ENCODE peak calls at places on chromosome 6, in six cellular contexts. V is H9, L is left kidney, H is ecto neural progenitor cell, N is epithelial cell of esophagus, M is C1 segment of cervical spinal cord. S is an unnamed sample.

GRCh38 chr6:149210376-149210775 is 107.1 kb upstream of the TAB2 start:
- DNase-seq in V (no peak), M (no peak), H (no peak), L (no peak), N (peak; percentile 30), S (no peak)

GRCh38 chr6:149158076-149158475 is 159.4 kb upstream of the TAB2 start:
- DNase-seq in N (no peak), V (no peak), M (no peak), H (no peak), L (no peak), S (no peak)

GRCh38 chr6:1726341-1726763 is 116.6 kb downstream of the FOXC1 start:
- DNase-seq in L (no peak), V (no peak), H (no peak), M (no peak), N (no peak), S (no peak)

GRCh38 chr6:138088307-138088744 is 18.9 kb downstream of the PERP start:
- DNase-seq in L (no peak), N (peak; percentile 94), M (no peak), H (no peak), V (no peak), S (peak; percentile 97)

GRCh38 chr6:99602519-99603420 is 3.9 kb upstream of the PRDM13 start:
- DNase-seq in M (no peak), V (peak; percentile 45), H (peak; percentile 77), N (no peak), L (no peak), S (no peak)

GRCh38 chr6:32973934-32974333 is 5.5 kb downstream of the BRD2 start:
- DNase-seq in M (no peak), L (peak; percentile 62), N (peak; percentile 55), V (no peak), H (no peak), S (no peak)

GRCh38 chr6:149409617-149410016 is 9.6 kb downstream of the SUMO4 start:
- DNase-seq in V (no peak), H (no peak), N (no peak), L (no peak), M (no peak), S (no peak)

GRCh38 chr6:38482466-38482865 is 157.3 kb downstream of the BTBD9 start:
- DNase-seq in N (no peak), L (peak; percentile 39), H (no peak), M (no peak), V (no peak), S (no peak)

GRCh38 chr6:33694401-33694931 is 17.0 kb downstream of the UQCC2 start:
- DNase-seq in V (no peak), M (no peak), N (peak; percentile 79), H (no peak), L (peak; percentile 78), S (no peak)

GRCh38 chr6:159075506-159076100 is 30.8 kb upstream of the TAGAP start:
- DNase-seq in H (no peak), V (no peak), N (no peak), L (no peak), M (no peak), S (no peak)

GRCh38 chr6:39945626-39946025 is 11.4 kb upstream of the MOCS1 start:
- DNase-seq in V (no peak), H (no peak), L (no peak), N (peak; percentile 63), M (no peak), S (peak; percentile 45)

GRCh38 chr6:27205375-27206278 is 41.9 kb upstream of the PRSS16 start:
- DNase-seq in M (no peak), L (peak; percentile 37), N (no peak), H (no peak), V (no peak), S (peak; percentile 47)

GRCh38 chr6:160424256-160424655 is 76.1 kb downstream of the SLC22A3 start:
- DNase-seq in M (no peak), V (no peak), H (no peak), L (no peak), N (peak; percentile 70), S (peak; percentile 65)

GRCh38 chr6:912871-913663 is 220.1 kb upstream of the EXOC2 start:
- DNase-seq in M (no peak), V (peak; percentile 85), L (peak; percentile 79), N (peak; percentile 60), H (peak; percentile 58), S (peak; percentile 21)

GRCh38 chr6:135938588-135939215 is 87.2 kb downstream of the PDE7B start:
- DNase-seq in M (no peak), V (no peak), N (peak; percentile 25), H (no peak), L (peak; percentile 34), S (no peak)

GRCh38 chr6:4402477-4402976 is 267.2 kb upstream of the ECI2 start:
- DNase-seq in L (peak; percentile 13), V (no peak), H (no peak), N (peak; percentile 82), M (no peak), S (peak; percentile 45)

GRCh38 chr6:149934249-149935156 is 7.3 kb upstream of the ULBP2 start:
- DNase-seq in N (peak; percentile 70), L (peak; percentile 84), M (peak; percentile 10), H (peak; percentile 58), V (no peak), S (peak; percentile 46)

GRCh38 chr6:12066297-12066696 is 54.2 kb downstream of the HIVEP1 start:
- DNase-seq in V (no peak), M (no peak), L (no peak), N (no peak), H (no peak), S (no peak)

GRCh38 chr6:37433657-37434271 is 743 bp downstream of the CMTR1 start:
- DNase-seq in L (no peak), H (no peak), M (no peak), V (no peak), N (peak; percentile 26), S (peak; percentile 42)

GRCh38 chr6:44462797-44463770 is 75.6 kb downstream of the CDC5L start:
- DNase-seq in L (no peak), V (no peak), H (no peak), M (no peak), N (no peak), S (no peak)

GRCh38 chr6:75791881-75792280 is 42.8 kb downstream of the MYO6 start:
- DNase-seq in H (no peak), V (no peak), M (no peak), L (no peak), N (peak; percentile 9), S (no peak)

GRCh38 chr6:13813621-13814175 is 659 bp downstream of the MCUR1 start:
- DNase-seq in L (peak; percentile 95), N (peak; percentile 62), V (peak; percentile 87), M (no peak), H (peak; percentile 88), S (peak; percentile 51)

GRCh38 chr6:30836431-30836866 is 47.9 kb upstream of the DDR1 start:
- DNase-seq in H (no peak), N (no peak), V (no peak), L (peak; percentile 79), M (no peak), S (no peak)

GRCh38 chr6:90175627-90176538 is 120.8 kb downstream of the BACH2 start:
- DNase-seq in V (no peak), M (no peak), N (peak; percentile 90), H (no peak), L (no peak), S (peak; percentile 87)

GRCh38 chr6:154926366-154926765 is 68.7 kb upstream of the TIAM2 start:
- DNase-seq in N (no peak), L (no peak), M (no peak), V (no peak), H (no peak), S (no peak)

GRCh38 chr6:14703586-14703985 is 542.3 kb upstream of the JARID2 start:
- DNase-seq in H (no peak), M (no peak), N (no peak), V (no peak), L (no peak), S (no peak)

GRCh38 chr6:133953634-133954415 is 801 bp downstream of the TBPL1 start:
- DNase-seq in V (no peak), M (no peak), H (no peak), L (peak; percentile 12), N (no peak), S (no peak)

GRCh38 chr6:28618889-28619555 is 93.3 kb downstream of the GPX5 start:
- DNase-seq in N (no peak), V (no peak), M (no peak), H (no peak), L (peak; percentile 65), S (no peak)

GRCh38 chr6:149963212-149963461 is 606 bp upstream of the ULBP1 start:
- DNase-seq in L (peak; percentile 32), H (no peak), M (no peak), V (peak; percentile 60), N (peak; percentile 37), S (peak; percentile 45)